ENCODE peak calls at places on chromosomes 12 and 14, in six cellular contexts. S is IMR-90, C is mesendoderm, Y is H1, I is mesenchymal stem cell, U is neuronal stem cell. N is an unnamed sample.

GRCh38 chr12:42128327-42128726 is 16.3 kb downstream of the GXYLT1 start:
- DNase-seq in S (peak; percentile 46), C (peak; percentile 58), Y (no peak), I (peak; percentile 31), U (no peak), N (no peak)

GRCh38 chr12:62802981-62803380 is 132.0 kb downstream of the PPM1H start:
- DNase-seq in S (peak; percentile 37), C (peak; percentile 57), Y (no peak), I (no peak), U (no peak), N (no peak)

GRCh38 chr14:32027255-32027939 is 49.7 kb upstream of the ARHGAP5 start:
- DNase-seq in S (peak; percentile 21), C (no peak), Y (no peak), I (peak; percentile 40), U (no peak), N (no peak)

GRCh38 chr14:23657959-23658470 is 21.9 kb downstream of the DHRS2 start:
- DNase-seq in S (no peak), C (no peak), Y (no peak), I (no peak), U (no peak), N (no peak)

GRCh38 chr12:132284071-132284492 is 45.3 kb downstream of the GALNT9 start:
- DNase-seq in S (peak; percentile 12), C (no peak), Y (no peak), I (no peak), U (no peak), N (no peak)

GRCh38 chr12:110020956-110021355 is 21.7 kb downstream of the ANKRD13A start:
- DNase-seq in S (no peak), C (no peak), Y (no peak), I (no peak), U (no peak), N (no peak)

GRCh38 chr14:60085085-60085484 is 6.6 kb upstream of the PCNX4 start:
- DNase-seq in S (peak; percentile 19), C (no peak), Y (no peak), I (no peak), U (no peak), N (no peak)

GRCh38 chr12:47408171-47408871 is 297.5 kb downstream of the RPAP3 start:
- DNase-seq in S (no peak), C (peak; percentile 61), Y (no peak), I (no peak), U (no peak), N (no peak)

GRCh38 chr14:22850944-22851790 is 14.8 kb downstream of the MMP14 start:
- DNase-seq in S (peak; percentile 98), C (peak; percentile 57), Y (no peak), I (peak; percentile 96), U (no peak), N (peak; percentile 25)

GRCh38 chr14:24368562-24369252 is 723 bp downstream of the NFATC4 start:
- DNase-seq in S (peak; percentile 74), C (peak; percentile 57), Y (no peak), I (peak; percentile 83), U (peak; percentile 81), N (no peak)

GRCh38 chr12:10331642-10332239 is 24.1 kb downstream of the KLRD1 start:
- DNase-seq in S (peak; percentile 62), C (peak; percentile 79), Y (no peak), I (peak; percentile 72), U (peak; percentile 39), N (no peak)

GRCh38 chr14:75132374-75133086 is 5.7 kb upstream of the NEK9 start:
- DNase-seq in S (peak; percentile 74), C (peak; percentile 82), Y (no peak), I (peak; percentile 86), U (peak; percentile 75), N (peak; percentile 61)

GRCh38 chr14:77063581-77064289 is 34.3 kb upstream of the CIPC start:
- DNase-seq in S (peak; percentile 83), C (no peak), Y (no peak), I (no peak), U (no peak), N (no peak)

GRCh38 chr14:68397371-68397779 is 395.5 kb downstream of the ZFP36L1 start:
- DNase-seq in S (no peak), C (peak; percentile 25), Y (no peak), I (no peak), U (no peak), N (no peak)

GRCh38 chr14:50719911-50720759 is 52.0 kb upstream of the SAV1 start:
- DNase-seq in S (peak; percentile 73), C (no peak), Y (no peak), I (no peak), U (no peak), N (peak; percentile 4)

GRCh38 chr14:60089201-60089600 is 2.5 kb upstream of the PCNX4 start:
- DNase-seq in S (no peak), C (no peak), Y (no peak), I (no peak), U (no peak), N (no peak)

GRCh38 chr12:65615091-65615490 is 209.2 kb upstream of the HMGA2 start:
- DNase-seq in S (peak; percentile 98), C (no peak), Y (no peak), I (peak; percentile 25), U (no peak), N (no peak)

GRCh38 chr14:96086574-96087077 is 47.5 kb downstream of the C14orf132 start:
- DNase-seq in S (peak; percentile 25), C (no peak), Y (no peak), I (no peak), U (no peak), N (peak; percentile 80)

GRCh38 chr14:106268013-106268727 is 741.8 kb downstream of the TMEM121 start:
- DNase-seq in S (no peak), C (no peak), Y (no peak), I (no peak), U (no peak), N (no peak)

GRCh38 chr12:34299802-34300193 is 277.5 kb downstream of the ALG10 start:
- DNase-seq in S (no peak), C (no peak), Y (no peak), I (no peak), U (no peak), N (no peak)

GRCh38 chr12:11978985-11979384 is 91.8 kb upstream of the BCL2L14 start:
- DNase-seq in S (peak; percentile 28), C (no peak), Y (no peak), I (peak; percentile 16), U (no peak), N (no peak)

GRCh38 chr12:82608706-82609105 is 78.0 kb upstream of the TMTC2 start:
- DNase-seq in S (peak; percentile 2), C (peak; percentile 2), Y (no peak), I (no peak), U (no peak), N (no peak)

GRCh38 chr12:104799458-104799857 is 158.6 kb downstream of the SLC41A2 start:
- DNase-seq in S (no peak), C (no peak), Y (no peak), I (no peak), U (no peak), N (no peak)

GRCh38 chr12:124763594-124763979 is 100.1 kb downstream of the SCARB1 start:
- DNase-seq in S (no peak), C (no peak), Y (no peak), I (no peak), U (no peak), N (no peak)

GRCh38 chr12:77058740-77059139 is 6.6 kb downstream of the E2F7 start:
- DNase-seq in S (peak; percentile 26), C (no peak), Y (no peak), I (peak; percentile 19), U (no peak), N (no peak)

DNA sequence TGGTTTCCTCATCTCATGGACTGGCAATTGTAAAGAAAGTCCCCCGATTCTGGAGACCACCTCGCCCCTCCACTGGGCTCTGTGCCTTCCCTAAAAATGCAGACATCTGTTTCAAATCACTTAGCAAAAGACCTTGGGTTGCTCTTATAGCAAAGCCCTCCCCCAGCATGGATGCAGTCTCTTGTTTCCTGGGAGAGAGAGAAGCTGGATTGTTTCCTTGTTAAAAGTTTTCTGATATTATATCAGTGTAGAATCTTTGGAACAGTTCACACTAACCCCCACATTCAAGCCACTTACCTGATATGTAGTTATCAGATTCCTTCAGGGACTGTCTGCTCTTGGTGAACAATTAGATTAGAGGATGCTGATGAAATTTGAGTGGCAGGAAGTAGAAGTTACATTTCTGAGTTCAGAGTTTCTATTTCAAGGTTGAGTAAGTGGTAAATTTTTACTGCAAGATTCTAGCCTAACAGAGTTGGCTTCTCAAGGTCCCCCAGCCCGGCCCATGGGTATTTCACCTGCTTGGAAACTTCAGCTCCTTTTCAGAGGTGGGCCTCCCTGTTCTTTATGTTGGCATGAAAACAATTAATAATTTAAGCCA is 56.4 kb downstream of the PLXNC1 start:
- DNase-seq in S (no peak), C (no peak), Y (no peak), I (no peak), U (no peak), N (no peak)
- H3K4me3 ChIP-seq in S (no peak overlapping the region), C (no peak overlapping the region), Y (no peak overlapping the region), I (no peak overlapping the region), U (no peak overlapping the region), N (no peak overlapping the region)

DNA sequence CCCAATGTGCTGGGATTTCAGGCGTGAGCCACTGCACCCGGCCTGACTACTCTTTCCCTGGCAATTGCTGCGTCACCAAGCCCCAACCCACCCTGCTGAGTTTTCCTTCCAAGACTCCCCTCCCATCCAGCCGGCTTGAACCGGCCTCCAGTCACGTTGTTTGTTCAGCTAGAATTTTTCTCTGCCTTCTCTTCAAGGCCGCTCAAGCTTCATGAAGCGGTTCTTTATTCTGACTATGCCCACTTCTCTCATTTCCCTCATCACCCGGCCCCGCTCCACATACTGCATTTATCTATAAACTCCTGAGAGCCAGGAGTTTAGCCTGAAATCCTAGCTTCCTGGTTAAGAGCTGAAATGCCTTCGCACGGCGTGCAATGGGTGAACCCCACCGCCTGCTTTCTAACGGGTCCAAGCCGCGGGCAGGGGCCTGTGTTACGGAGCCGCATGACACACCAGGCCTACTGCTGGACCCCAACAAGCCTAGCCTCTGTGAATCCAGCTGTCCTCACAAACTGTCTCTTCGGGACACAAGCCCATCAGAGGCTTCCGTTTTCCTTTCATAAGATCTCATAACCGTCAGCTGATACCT is 999 bp upstream of the DCAF4 start:
- DNase-seq in S (no peak), C (no peak), Y (no peak), I (no peak), U (no peak), N (no peak)
- H3K18ac ChIP-seq in S (no peak overlapping the region), C (no peak overlapping the region), Y (peak overlapping the region; percentile 81), I (no peak overlapping the region), U (no peak overlapping the region), N (no peak overlapping the region)

GRCh38 chr12:98504368-98504617 is 11.1 kb upstream of the TMPO start:
- DNase-seq in S (no peak), C (no peak), Y (no peak), I (no peak), U (no peak), N (no peak)

GRCh38 chr12:98499668-98500456 is 15.5 kb upstream of the TMPO start:
- DNase-seq in S (no peak), C (no peak), Y (no peak), I (no peak), U (no peak), N (no peak)

GRCh38 chr12:98503593-98504367 is 11.6 kb upstream of the TMPO start:
- DNase-seq in S (peak; percentile 89), C (peak; percentile 98), Y (peak; percentile 92), I (peak; percentile 93), U (peak; percentile 92), N (peak; percentile 88)

GRCh38 chr12:98503343-98503592 is 12.1 kb upstream of the TMPO start:
- DNase-seq in S (peak; percentile 92), C (peak; percentile 96), Y (peak; percentile 86), I (peak; percentile 97), U (peak; percentile 97), N (peak; percentile 88)

GRCh38 chr12:98498635-98499034 is 16.8 kb upstream of the TMPO start:
- DNase-seq in S (no peak), C (no peak), Y (no peak), I (no peak), U (no peak), N (no peak)
- H2BK5ac ChIP-seq in S (no peak overlapping the region), C (no peak overlapping the region), Y (no peak overlapping the region), I (no peak overlapping the region), U (no peak overlapping the region), N (no peak overlapping the region)

GRCh38 chr12:114683709-114684097 is 272 bp downstream of the TBX3 start:
- DNase-seq in S (no peak), C (no peak), Y (no peak), I (no peak), U (no peak), N (no peak)
- H3K4me3 ChIP-seq in S (peak overlapping the region; percentile 69), C (peak overlapping the region; percentile 57), Y (peak overlapping the region; percentile 35), I (peak overlapping the region; percentile 88), U (peak overlapping the region; percentile 55), N (peak overlapping the region; percentile 99)